ENCODE peak calls at places on chromosomes 4 and X, in four cellular contexts. A, F, S and R are unnamed samples.

GRCh38 chrX:134695999-134696398 is 37.7 kb upstream of the PLAC1 start:
- DNase-seq in A (no peak), F (no peak), S (no peak), R (no peak)

GRCh38 chr4:3360741-3361140 is 67.9 kb downstream of the RGS12 start:
- DNase-seq in A (no peak), F (no peak), S (no peak), R (peak)

GRCh38 chr4:105912633-105913032 is 17.4 kb downstream of the NPNT start:
- DNase-seq in A (no peak), F (no peak), S (no peak), R (no peak)

GRCh38 chr4:69092190-69092589 is 4.1 kb upstream of the UGT2B7 start:
- DNase-seq in A (no peak), F (no peak), S (no peak), R (no peak)

GRCh38 chr4:7132730-7133582 is 59.4 kb upstream of the SORCS2 start:
- DNase-seq in A (no peak), F (no peak), S (no peak), R (no peak)

GRCh38 chr4:57442834-57443291 is 332.7 kb upstream of the IGFBP7 start:
- DNase-seq in A (peak), F (peak), S (peak), R (peak)

GRCh38 chrX:37599735-37600134 is 28.3 kb downstream of the LANCL3 start:
- DNase-seq in A (no peak), F (no peak), S (no peak), R (no peak)

GRCh38 chr4:124085561-124086180 is 626.9 kb downstream of the ANKRD50 start:
- DNase-seq in A (no peak), F (no peak), S (no peak), R (no peak)

GRCh38 chrX:118948270-118948669 is 26.1 kb upstream of the LONRF3 start:
- DNase-seq in A (no peak), F (peak), S (no peak), R (no peak)

GRCh38 chr4:102586002-102586643 is 85.0 kb downstream of the NFKB1 start:
- DNase-seq in A (no peak), F (no peak), S (no peak), R (no peak)

GRCh38 chrX:108020631-108021030 is 24.2 kb upstream of the VSIG1 start:
- DNase-seq in A (no peak), F (peak), S (no peak), R (no peak)
- TF ChIP-seq JUND in A (no peak), F (no peak), S (no peak), R (no peak)

DNA sequence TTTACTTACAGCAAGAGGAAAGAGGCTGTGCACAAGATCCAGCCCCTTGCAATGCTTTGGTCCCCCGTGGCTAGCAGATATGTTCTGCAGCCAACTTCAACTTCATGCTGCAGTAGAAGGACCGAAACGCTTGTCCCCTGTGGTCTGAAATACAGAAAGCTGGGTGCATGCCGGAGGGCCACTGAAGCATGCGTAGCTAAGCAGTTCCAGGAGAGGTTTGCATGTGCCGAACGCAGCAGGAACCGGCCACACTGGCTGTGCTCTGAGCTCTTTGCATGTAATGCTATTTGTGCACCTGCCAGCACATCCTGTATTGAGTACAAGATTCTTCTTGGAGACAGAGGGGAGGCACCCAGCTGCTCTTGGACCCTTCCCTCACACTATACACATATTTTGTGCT is 35.8 kb upstream of the SHISA3 start:
- DNase-seq in A (no peak), F (no peak), S (no peak), R (no peak)
- TF ChIP-seq YY1 in A (no peak), F (no peak), S (no peak), R (no peak)

DNA sequence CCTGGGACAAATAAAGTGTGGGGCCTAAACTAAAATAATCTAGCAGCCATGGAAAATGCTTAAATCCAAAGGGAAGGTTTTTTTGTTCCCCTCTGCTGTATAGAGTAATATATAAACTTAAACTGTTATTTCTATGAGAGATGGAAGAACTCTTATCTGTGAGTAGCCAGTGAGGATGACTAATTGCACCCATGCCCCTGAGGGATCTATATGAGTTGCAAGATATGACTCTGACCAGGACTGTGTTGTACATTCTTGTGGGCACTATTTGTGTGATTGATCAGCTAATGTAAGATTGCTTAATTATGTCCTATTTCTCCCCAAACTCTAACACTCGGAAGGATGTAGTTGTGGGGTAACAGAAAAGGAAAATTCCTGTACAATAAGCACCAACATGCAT is 35.2 kb upstream of the AMBN start:
- DNase-seq in A (no peak), F (no peak), S (no peak), R (no peak)
- TF ChIP-seq MAX in A (no peak), F (no peak), S (no peak), R (no peak)

GRCh38 chr4:53730431-53730830 is 139.1 kb upstream of the LNX1 start:
- DNase-seq in A (no peak), F (no peak), S (no peak), R (no peak)

GRCh38 chr4:53734182-53734581 is 142.9 kb upstream of the LNX1 start:
- DNase-seq in A (no peak), F (no peak), S (no peak), R (no peak)

DNA sequence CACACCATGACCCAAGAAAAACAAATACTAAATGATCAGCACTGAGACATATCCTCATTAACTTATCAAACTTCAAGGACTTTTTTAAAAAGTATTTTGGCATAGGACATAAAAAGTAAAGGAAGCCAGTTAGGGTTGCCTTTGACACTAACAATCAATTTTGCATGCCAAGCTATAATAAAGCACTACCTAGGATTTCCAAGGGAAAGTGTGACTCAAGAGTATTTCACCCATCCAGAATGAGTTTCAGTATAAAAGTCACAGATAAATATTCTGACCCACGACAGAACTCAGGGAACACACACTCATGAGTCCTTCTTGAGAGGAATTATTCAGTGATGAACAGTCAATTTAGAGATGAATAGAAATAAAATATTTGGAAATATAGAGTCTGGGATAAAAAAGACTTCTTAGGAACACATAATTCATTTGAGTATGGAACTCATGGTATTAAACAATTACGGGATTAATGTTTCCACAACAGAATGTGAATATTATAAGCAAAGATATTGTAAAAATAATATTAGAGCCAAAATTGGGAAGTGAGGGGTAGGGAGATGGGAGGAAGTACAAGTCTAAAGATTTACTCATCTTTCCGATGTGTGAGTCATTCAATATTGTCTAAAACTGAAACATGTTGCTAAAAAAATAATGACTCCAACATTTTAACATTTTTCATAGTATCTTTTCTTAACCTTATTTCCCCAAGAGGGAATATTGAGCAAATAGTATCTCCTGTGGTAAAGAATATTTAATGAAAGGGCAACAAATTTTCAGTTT is 143.5 kb upstream of the LNX1 start:
- DNase-seq in A (no peak), F (no peak), S (no peak), R (no peak)
- TF ChIP-seq JUND in A (peak), F (no peak), S (no peak), R (no peak)

GRCh38 chr4:4995103-4995761 is 24.0 kb downstream of the CYTL1 start:
- DNase-seq in A (peak), F (peak), S (peak), R (peak)
- TF ChIP-seq YY1 in A (no peak), F (no peak), S (no peak), R (no peak)